ENCODE peak calls at places on chromosomes 6 and 20, in ten cellular contexts. M is ascending aorta; X is tibial nerve; O is upper lobe of right lung; F is ovary; Y is mesendoderm; G is coronary artery; K is neuronal stem cell; T is CD8-positive, alpha-beta T cell; S is keratinocyte. B is an unnamed sample.

GRCh38 chr6:100346828-100347227 is 117.9 kb downstream of the SIM1 start:
- DNase-seq in M (no peak), X (no peak), O (no peak), F (no peak), Y (no peak), G (no peak), K (no peak), T (no peak), S (peak; percentile 15), B (no peak)

GRCh38 chr20:31712112-31712553 is 10.5 kb downstream of the BCL2L1 start:
- DNase-seq in M (no peak), X (no peak), O (no peak), F (no peak), Y (no peak), G (no peak), K (no peak), T (no peak), S (no peak), B (no peak)

GRCh38 chr6:135702955-135703499 is 148.5 kb upstream of the PDE7B start:
- DNase-seq in M (no peak), X (no peak), O (no peak), F (no peak), Y (no peak), G (no peak), K (no peak), T (no peak), S (no peak), B (no peak)

GRCh38 chr20:51487525-51488279 is 54.8 kb downstream of the NFATC2 start:
- DNase-seq in M (no peak), X (no peak), O (no peak), F (no peak), Y (no peak), G (no peak), K (no peak), T (no peak), S (peak; percentile 66), B (peak; percentile 98)

GRCh38 chr20:6533321-6533720 is 234.2 kb upstream of the BMP2 start:
- DNase-seq in M (no peak), X (no peak), O (no peak), F (no peak), Y (no peak), G (no peak), K (no peak), T (no peak), S (no peak), B (no peak)

GRCh38 chr6:34926655-34927054 is 37.6 kb downstream of the ANKS1A start:
- DNase-seq in M (no peak), X (no peak), O (no peak), F (no peak), Y (no peak), G (no peak), K (no peak), T (no peak), S (no peak), B (no peak)

GRCh38 chr6:134614606-134615485 is 296.9 kb upstream of the SGK1 start:
- DNase-seq in M (no peak), X (no peak), O (no peak), F (no peak), Y (no peak), G (no peak), K (no peak), T (no peak), S (no peak), B (no peak)

GRCh38 chr20:32470025-32470861 is 112.1 kb downstream of the ASXL1 start:
- DNase-seq in M (no peak), X (no peak), O (peak; percentile 75), F (no peak), Y (peak; percentile 93), G (no peak), K (no peak), T (no peak), S (no peak), B (no peak)

GRCh38 chr6:101114703-101115102 is 233.6 kb upstream of the ASCC3 start:
- DNase-seq in M (no peak), X (no peak), O (no peak), F (no peak), Y (peak; percentile 68), G (no peak), K (peak; percentile 31), T (no peak), S (no peak), B (no peak)

GRCh38 chr6:108518714-108519576 is 41.8 kb upstream of the FOXO3 start:
- DNase-seq in M (no peak), X (no peak), O (no peak), F (no peak), Y (peak; percentile 60), G (no peak), K (no peak), T (no peak), S (no peak), B (no peak)

GRCh38 chr20:24194133-24194532 is 205.6 kb upstream of the GGTLC1 start:
- DNase-seq in M (no peak), X (no peak), O (no peak), F (no peak), Y (no peak), G (no peak), K (no peak), T (no peak), S (no peak), B (no peak)

DNA sequence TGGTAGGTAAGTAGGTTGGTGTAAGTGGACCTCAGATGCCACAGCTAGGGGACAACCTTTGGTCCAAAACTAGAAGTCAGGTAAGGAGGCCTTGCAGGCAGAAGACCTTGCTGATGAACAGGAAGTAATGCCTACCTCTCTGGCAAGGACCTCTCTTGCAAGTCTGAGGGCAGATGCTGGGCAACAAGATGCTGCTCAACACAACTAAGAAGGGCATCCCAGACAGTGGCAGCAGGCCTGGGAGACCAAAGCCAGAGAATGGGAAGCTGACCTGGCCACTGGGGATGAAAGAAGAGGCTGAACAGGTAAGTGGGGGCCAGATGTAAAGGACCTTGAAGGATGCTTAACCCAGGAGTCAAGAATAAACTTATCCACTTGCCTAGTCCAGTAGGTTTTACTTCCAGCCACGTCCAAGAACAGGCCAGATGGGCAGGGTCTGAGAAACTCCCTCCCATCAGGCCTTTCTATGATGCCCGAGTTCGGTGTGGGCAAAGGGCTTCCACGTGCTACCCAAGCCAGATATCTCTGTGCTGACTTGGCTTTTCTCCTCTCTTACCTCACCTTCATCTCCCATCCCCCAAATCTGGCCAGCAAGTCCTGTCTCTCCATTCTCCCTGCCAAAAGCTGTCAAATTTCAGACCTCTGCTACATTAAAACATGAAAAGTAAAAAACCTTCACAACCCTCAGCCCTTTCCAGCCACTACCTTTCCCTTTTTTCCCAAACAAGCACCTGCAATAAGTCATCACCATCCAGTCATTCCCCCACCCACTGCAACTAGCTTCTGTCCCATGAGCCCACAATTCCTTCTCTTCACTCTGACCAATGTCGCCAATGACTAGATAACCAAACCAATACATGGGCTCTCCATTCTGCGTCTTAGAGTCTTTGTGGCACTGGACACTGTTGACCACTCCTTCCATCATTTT is 11.5 kb upstream of the PLCG1 start:
- DNase-seq in M (no peak), X (no peak), O (no peak), F (no peak), Y (no peak), G (no peak), K (no peak), T (no peak), S (no peak), B (peak; percentile 59)
- H3K27ac ChIP-seq in M (no peak overlapping the region), X (no peak overlapping the region), O (no peak overlapping the region), F (no peak overlapping the region), Y (no peak overlapping the region), G (no peak overlapping the region), K (no peak overlapping the region), T (no peak overlapping the region), S (no peak overlapping the region), B (no peak overlapping the region)

GRCh38 chr20:36472656-36473071 is 68.7 kb upstream of the MYL9 start:
- DNase-seq in M (no peak), X (no peak), O (peak; percentile 74), F (peak; percentile 55), Y (peak; percentile 89), G (no peak), K (no peak), T (no peak), S (no peak), B (peak; percentile 96)
- H3K4me3 ChIP-seq in M (peak overlapping the region; percentile 36), X (peak overlapping the region; percentile 21), O (peak overlapping the region; percentile 28), F (peak overlapping the region; percentile 30), Y (no peak overlapping the region), G (peak overlapping the region; percentile 65), K (no peak overlapping the region), T (no peak overlapping the region), S (peak overlapping the region; percentile 62), B (peak overlapping the region; percentile 4)

GRCh38 chr20:36085686-36086267 is 68.8 kb upstream of the EPB41L1 start:
- DNase-seq in M (no peak), X (no peak), O (peak; percentile 77), F (no peak), Y (peak; percentile 91), G (no peak), K (no peak), T (no peak), S (peak; percentile 46), B (peak; percentile 99)

GRCh38 chr20:36082516-36082915 is 72.0 kb upstream of the EPB41L1 start:
- DNase-seq in M (no peak), X (no peak), O (peak; percentile 13), F (no peak), Y (no peak), G (no peak), K (no peak), T (no peak), S (no peak), B (no peak)

GRCh38 chr20:36086767-36087166 is 67.8 kb upstream of the EPB41L1 start:
- DNase-seq in M (no peak), X (no peak), O (peak; percentile 44), F (no peak), Y (peak; percentile 60), G (no peak), K (no peak), T (no peak), S (no peak), B (no peak)

GRCh38 chr20:36084356-36084755 is 70.2 kb upstream of the EPB41L1 start:
- DNase-seq in M (no peak), X (no peak), O (no peak), F (no peak), Y (no peak), G (no peak), K (no peak), T (no peak), S (no peak), B (no peak)

DNA sequence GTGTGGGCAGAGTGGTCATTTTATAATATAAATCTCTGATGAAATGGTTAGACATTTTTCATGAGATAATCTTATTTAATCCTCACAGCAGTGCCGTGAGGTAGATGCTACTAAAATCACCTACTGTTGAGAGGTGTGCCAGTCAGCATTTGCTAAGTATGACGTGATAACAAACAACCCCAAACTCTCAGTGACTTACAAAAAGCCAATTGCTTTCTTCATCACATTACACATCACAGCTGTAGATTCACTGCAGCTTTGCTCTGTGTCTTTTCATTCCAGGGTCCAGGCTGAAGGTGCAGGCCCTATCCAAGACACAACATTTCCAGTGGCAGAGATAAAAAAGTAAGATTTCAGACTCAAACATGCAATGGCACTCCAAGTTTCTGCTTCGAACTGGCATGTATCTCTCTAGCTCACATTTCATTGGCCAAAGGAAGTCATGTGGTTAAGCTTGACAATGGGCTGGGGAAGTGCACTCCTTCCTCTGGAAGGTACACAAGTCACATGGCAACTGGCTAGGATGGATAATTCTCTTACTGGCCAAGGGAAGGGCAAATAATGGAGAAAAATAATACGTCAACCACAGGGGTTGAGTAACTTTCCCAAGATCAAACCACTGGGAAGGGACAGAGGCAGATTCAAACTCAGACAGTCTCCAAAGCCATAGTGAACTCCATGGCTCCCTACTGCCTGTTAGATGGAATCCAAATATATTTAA is 69.5 kb upstream of the EPB41L1 start:
- DNase-seq in M (no peak), X (no peak), O (no peak), F (no peak), Y (no peak), G (no peak), K (no peak), T (no peak), S (no peak), B (no peak)
- H3K27ac ChIP-seq in M (no peak overlapping the region), X (no peak overlapping the region), O (peak overlapping the region; percentile 32), F (no peak overlapping the region), Y (no peak overlapping the region), G (no peak overlapping the region), K (no peak overlapping the region), T (no peak overlapping the region), S (peak overlapping the region; percentile 35), B (peak overlapping the region; percentile 86)

GRCh38 chr20:8132632-8133587 is 844 bp downstream of the PLCB1 start:
- DNase-seq in M (no peak), X (peak; percentile 14), O (peak; percentile 73), F (peak; percentile 40), Y (no peak), G (peak; percentile 77), K (peak; percentile 37), T (peak; percentile 13), S (no peak), B (no peak)
- H3K4me3 ChIP-seq in M (peak overlapping the region; percentile 82), X (peak overlapping the region; percentile 76), O (peak overlapping the region; percentile 57), F (peak overlapping the region; percentile 55), Y (peak overlapping the region; percentile 23), G (peak overlapping the region; percentile 86), K (peak overlapping the region; percentile 62), T (peak overlapping the region; percentile 55), S (peak overlapping the region; percentile 57), B (peak overlapping the region; percentile 27)

B was measured in RWPE2.